ENCODE peak calls at places on chromosomes 1 and 21, in five cellular contexts. One of them, this sample, is unnamed.

GRCh38 chr1:235867903-235868469 is 1.3 kb upstream of the LYST start:
- DNase-seq in upper lobe of left lung: no peak
- DNase-seq in CD8-positive, alpha-beta T cell: no peak
- DNase-seq in MG63: no peak
- DNase-seq in HCT116: no peak
- DNase-seq in this sample: no peak

GRCh38 chr1:11882814-11883538 is 24.2 kb upstream of the NPPB start:
- DNase-seq in upper lobe of left lung: peak; percentile 77
- DNase-seq in CD8-positive, alpha-beta T cell: no peak
- DNase-seq in MG63: no peak
- DNase-seq in HCT116: no peak
- DNase-seq in this sample: peak; percentile 63

GRCh38 chr1:183163311-183163710 is 22.8 kb upstream of the LAMC2 start:
- DNase-seq in upper lobe of left lung: no peak
- DNase-seq in CD8-positive, alpha-beta T cell: no peak
- DNase-seq in MG63: peak; percentile 83
- DNase-seq in HCT116: peak; percentile 80
- DNase-seq in this sample: no peak

GRCh38 chr1:177384461-177384860 is 213.7 kb downstream of the BRINP2 start:
- DNase-seq in upper lobe of left lung: no peak
- DNase-seq in CD8-positive, alpha-beta T cell: no peak
- DNase-seq in MG63: peak; percentile 86
- DNase-seq in HCT116: no peak
- DNase-seq in this sample: no peak

GRCh38 chr1:200226268-200226968 is 183.4 kb downstream of the ZNF281 start:
- DNase-seq in upper lobe of left lung: no peak
- DNase-seq in CD8-positive, alpha-beta T cell: no peak
- DNase-seq in MG63: no peak
- DNase-seq in HCT116: no peak
- DNase-seq in this sample: no peak

GRCh38 chr21:31923756-31924155 is 50.9 kb downstream of the HUNK start:
- DNase-seq in upper lobe of left lung: peak; percentile 51
- DNase-seq in CD8-positive, alpha-beta T cell: no peak
- DNase-seq in MG63: no peak
- DNase-seq in HCT116: no peak
- DNase-seq in this sample: no peak

GRCh38 chr1:26524181-26524580 is 5.4 kb upstream of the RPS6KA1 start:
- DNase-seq in upper lobe of left lung: no peak
- DNase-seq in CD8-positive, alpha-beta T cell: no peak
- DNase-seq in MG63: no peak
- DNase-seq in HCT116: no peak
- DNase-seq in this sample: no peak

GRCh38 chr1:112974646-112975045 is 18.6 kb upstream of the SLC16A1 start:
- DNase-seq in upper lobe of left lung: no peak
- DNase-seq in CD8-positive, alpha-beta T cell: no peak
- DNase-seq in MG63: no peak
- DNase-seq in HCT116: no peak
- DNase-seq in this sample: no peak

GRCh38 chr1:92752719-92753118 is 32.2 kb downstream of the EVI5 start:
- DNase-seq in upper lobe of left lung: no peak
- DNase-seq in CD8-positive, alpha-beta T cell: no peak
- DNase-seq in MG63: no peak
- DNase-seq in HCT116: no peak
- DNase-seq in this sample: no peak

GRCh38 chr1:86992790-86993189 is 78.4 kb downstream of the HS2ST1 start:
- DNase-seq in upper lobe of left lung: no peak
- DNase-seq in CD8-positive, alpha-beta T cell: no peak
- DNase-seq in MG63: no peak
- DNase-seq in HCT116: no peak
- DNase-seq in this sample: peak; percentile 48

GRCh38 chr1:12481928-12482327 is 136.1 kb downstream of the DHRS3 start:
- DNase-seq in upper lobe of left lung: no peak
- DNase-seq in CD8-positive, alpha-beta T cell: no peak
- DNase-seq in MG63: no peak
- DNase-seq in HCT116: no peak
- DNase-seq in this sample: no peak

GRCh38 chr1:173095632-173096031 is 44.9 kb upstream of the TNFSF18 start:
- DNase-seq in upper lobe of left lung: no peak
- DNase-seq in CD8-positive, alpha-beta T cell: no peak
- DNase-seq in MG63: peak; percentile 72
- DNase-seq in HCT116: no peak
- DNase-seq in this sample: no peak

GRCh38 chr1:17561561-17561985 is 22.1 kb downstream of the ARHGEF10L start:
- DNase-seq in upper lobe of left lung: no peak
- DNase-seq in CD8-positive, alpha-beta T cell: no peak
- DNase-seq in MG63: peak; percentile 72
- DNase-seq in HCT116: no peak
- DNase-seq in this sample: no peak

GRCh38 chr1:204123376-204123775 is 28.5 kb downstream of the ETNK2 start:
- DNase-seq in upper lobe of left lung: peak; percentile 13
- DNase-seq in CD8-positive, alpha-beta T cell: no peak
- DNase-seq in MG63: no peak
- DNase-seq in HCT116: no peak
- DNase-seq in this sample: no peak

GRCh38 chr21:31429500-31429899 is 85.4 kb upstream of the TIAM1 start:
- DNase-seq in upper lobe of left lung: no peak
- DNase-seq in CD8-positive, alpha-beta T cell: no peak
- DNase-seq in MG63: no peak
- DNase-seq in HCT116: no peak
- DNase-seq in this sample: no peak

GRCh38 chr1:89271616-89272015 is 1.0 kb downstream of the GBP5 start:
- DNase-seq in upper lobe of left lung: no peak
- DNase-seq in CD8-positive, alpha-beta T cell: no peak
- DNase-seq in MG63: peak; percentile 10
- DNase-seq in HCT116: no peak
- DNase-seq in this sample: no peak

GRCh38 chr1:11929849-11930248 is 3.6 kb upstream of the KIAA2013 start:
- DNase-seq in upper lobe of left lung: no peak
- DNase-seq in CD8-positive, alpha-beta T cell: no peak
- DNase-seq in MG63: peak; percentile 86
- DNase-seq in HCT116: no peak
- DNase-seq in this sample: no peak

GRCh38 chr1:7422561-7422960 is 348.5 kb upstream of the VAMP3 start:
- DNase-seq in upper lobe of left lung: no peak
- DNase-seq in CD8-positive, alpha-beta T cell: no peak
- DNase-seq in MG63: no peak
- DNase-seq in HCT116: no peak
- DNase-seq in this sample: no peak

GRCh38 chr1:961132-961652 is 808 bp downstream of the KLHL17 start:
- DNase-seq in upper lobe of left lung: peak; percentile 87
- DNase-seq in CD8-positive, alpha-beta T cell: no peak
- DNase-seq in MG63: no peak
- DNase-seq in HCT116: no peak
- DNase-seq in this sample: no peak

GRCh38 chr1:960371-961131 is at the start of gene KLHL17:
- DNase-seq in upper lobe of left lung: peak; percentile 97
- DNase-seq in CD8-positive, alpha-beta T cell: peak; percentile 44
- DNase-seq in MG63: peak; percentile 90
- DNase-seq in HCT116: no peak
- DNase-seq in this sample: peak; percentile 86

GRCh38 chr1:962381-963350 is 2.3 kb downstream of the KLHL17 start:
- DNase-seq in upper lobe of left lung: peak; percentile 85
- DNase-seq in CD8-positive, alpha-beta T cell: no peak
- DNase-seq in MG63: no peak
- DNase-seq in HCT116: no peak
- DNase-seq in this sample: no peak

GRCh38 chr1:958823-959729 is at the start of gene NOC2L:
- DNase-seq in upper lobe of left lung: peak; percentile 100
- DNase-seq in CD8-positive, alpha-beta T cell: peak; percentile 96
- DNase-seq in MG63: peak; percentile 90
- DNase-seq in HCT116: no peak
- DNase-seq in this sample: peak; percentile 90

DNA sequence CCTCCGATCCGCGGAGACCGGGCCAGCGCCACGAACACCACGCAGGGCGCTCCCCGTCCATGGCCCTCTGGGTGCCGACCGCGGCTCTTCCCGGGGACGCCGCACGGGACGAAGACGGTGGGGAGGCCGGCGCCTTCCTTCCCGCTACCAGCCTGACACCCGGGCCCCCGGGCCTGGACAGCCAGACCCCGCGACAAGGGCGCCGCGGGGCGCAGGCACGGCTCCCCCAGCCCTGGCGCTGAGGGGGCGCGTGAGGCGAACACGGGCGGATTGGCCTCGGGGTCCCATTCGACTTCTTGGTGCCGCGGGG is 629 bp upstream of the NOC2L start:
- DNase-seq in upper lobe of left lung: peak; percentile 86
- DNase-seq in CD8-positive, alpha-beta T cell: no peak
- DNase-seq in MG63: no peak
- DNase-seq in HCT116: no peak
- DNase-seq in this sample: no peak
- H3K4me3 ChIP-seq in upper lobe of left lung: peak overlapping the region; percentile 84
- H3K4me3 ChIP-seq in CD8-positive, alpha-beta T cell: peak overlapping the region; percentile 99
- H3K4me3 ChIP-seq in MG63: peak overlapping the region; percentile 88
- H3K4me3 ChIP-seq in HCT116: peak overlapping the region; percentile 93
- H3K4me3 ChIP-seq in this sample: peak overlapping the region; percentile 67

GRCh38 chr21:42518216-42518615 is 4.6 kb downstream of the SLC37A1 start:
- DNase-seq in upper lobe of left lung: no peak
- DNase-seq in CD8-positive, alpha-beta T cell: no peak
- DNase-seq in MG63: peak; percentile 77
- DNase-seq in HCT116: peak; percentile 92
- DNase-seq in this sample: no peak
- H3K27me3 ChIP-seq in upper lobe of left lung: no peaks in the 10 kb centered on the region
- H3K27me3 ChIP-seq in CD8-positive, alpha-beta T cell: no peaks in the 10 kb centered on the region
- H3K27me3 ChIP-seq in MG63: no peaks in the 10 kb centered on the region
- H3K27me3 ChIP-seq in HCT116: no peaks in the 10 kb centered on the region
- H3K27me3 ChIP-seq in this sample: no peaks in the 10 kb centered on the region

GRCh38 chr1:237478842-237479241 is 411.9 kb downstream of the ZP4 start:
- DNase-seq in upper lobe of left lung: no peak
- DNase-seq in CD8-positive, alpha-beta T cell: no peak
- DNase-seq in MG63: no peak
- DNase-seq in HCT116: no peak
- DNase-seq in this sample: no peak

GRCh38 chr1:237482777-237483176 is 407.9 kb downstream of the ZP4 start:
- DNase-seq in upper lobe of left lung: no peak
- DNase-seq in CD8-positive, alpha-beta T cell: no peak
- DNase-seq in MG63: no peak
- DNase-seq in HCT116: no peak
- DNase-seq in this sample: no peak

GRCh38 chr1:237473896-237474295 is 416.8 kb downstream of the ZP4 start:
- DNase-seq in upper lobe of left lung: no peak
- DNase-seq in CD8-positive, alpha-beta T cell: no peak
- DNase-seq in MG63: no peak
- DNase-seq in HCT116: no peak
- DNase-seq in this sample: no peak

GRCh38 chr1:237478082-237478481 is 412.6 kb downstream of the ZP4 start:
- DNase-seq in upper lobe of left lung: no peak
- DNase-seq in CD8-positive, alpha-beta T cell: no peak
- DNase-seq in MG63: no peak
- DNase-seq in HCT116: no peak
- DNase-seq in this sample: no peak
- H3K4me3 ChIP-seq in upper lobe of left lung: no peak overlapping the region
- H3K4me3 ChIP-seq in CD8-positive, alpha-beta T cell: no peak overlapping the region
- H3K4me3 ChIP-seq in MG63: no peak overlapping the region
- H3K4me3 ChIP-seq in HCT116: no peak overlapping the region
- H3K4me3 ChIP-seq in this sample: no peak overlapping the region

GRCh38 chr1:156640842-156641706 is 843 bp upstream of the BCAN start:
- DNase-seq in upper lobe of left lung: no peak
- DNase-seq in CD8-positive, alpha-beta T cell: no peak
- DNase-seq in MG63: no peak
- DNase-seq in HCT116: no peak
- DNase-seq in this sample: no peak
- H3K27me3 ChIP-seq in upper lobe of left lung: peaks cover 27% of the 10 kb centered on the region
- H3K27me3 ChIP-seq in CD8-positive, alpha-beta T cell: peaks cover 35% of the 10 kb centered on the region
- H3K27me3 ChIP-seq in MG63: peaks cover 42% of the 10 kb centered on the region
- H3K27me3 ChIP-seq in HCT116: no peaks in the 10 kb centered on the region
- H3K27me3 ChIP-seq in this sample: no peaks in the 10 kb centered on the region

DNA sequence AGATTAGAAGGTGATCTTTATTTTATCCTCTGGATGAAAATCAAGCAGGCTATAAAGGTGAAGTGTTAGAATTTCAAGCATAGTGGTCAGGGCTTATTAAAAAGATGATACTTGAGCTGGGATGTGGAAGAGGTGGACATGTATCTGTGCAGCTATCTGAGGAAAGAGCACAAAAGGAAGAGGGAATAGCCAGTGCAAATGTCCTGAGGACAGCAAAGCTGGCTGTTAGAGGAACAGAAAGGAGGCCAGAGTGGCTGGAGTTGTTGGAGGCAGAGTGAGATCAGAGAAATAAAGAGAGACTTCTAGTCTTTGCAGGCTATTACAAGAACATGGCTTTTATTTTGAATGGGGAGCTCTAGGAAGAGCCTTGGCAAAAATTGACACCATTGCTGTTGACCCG is 4.4 kb upstream of the SERTAD4 start:
- DNase-seq in upper lobe of left lung: no peak
- DNase-seq in CD8-positive, alpha-beta T cell: no peak
- DNase-seq in MG63: no peak
- DNase-seq in HCT116: no peak
- DNase-seq in this sample: no peak
- H3K4me3 ChIP-seq in upper lobe of left lung: no peak overlapping the region
- H3K4me3 ChIP-seq in CD8-positive, alpha-beta T cell: no peak overlapping the region
- H3K4me3 ChIP-seq in MG63: no peak overlapping the region
- H3K4me3 ChIP-seq in HCT116: no peak overlapping the region
- H3K4me3 ChIP-seq in this sample: no peak overlapping the region

DNA sequence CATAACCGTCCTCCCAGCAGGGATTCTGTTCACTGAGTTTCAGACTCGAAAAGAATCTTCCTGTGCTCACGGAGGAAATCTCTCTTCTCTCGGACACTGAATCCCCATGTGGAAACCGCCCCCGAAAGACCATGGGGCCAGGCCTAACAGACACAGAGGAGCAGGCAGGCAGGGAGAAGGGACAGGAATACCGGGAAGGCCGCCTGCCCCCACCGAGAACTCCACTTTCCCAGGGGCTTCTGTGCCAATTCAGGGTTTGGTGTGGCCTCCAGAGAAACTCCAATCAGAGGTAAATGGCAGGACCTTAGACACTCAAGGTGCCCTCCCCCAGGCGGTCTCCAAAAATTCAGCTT is 238.2 kb downstream of the NPHP4 start:
- DNase-seq in upper lobe of left lung: no peak
- DNase-seq in CD8-positive, alpha-beta T cell: no peak
- DNase-seq in MG63: no peak
- DNase-seq in HCT116: no peak
- DNase-seq in this sample: no peak
- H3K27me3 ChIP-seq in upper lobe of left lung: no peaks in the 10 kb centered on the region
- H3K27me3 ChIP-seq in CD8-positive, alpha-beta T cell: no peaks in the 10 kb centered on the region
- H3K27me3 ChIP-seq in MG63: no peaks in the 10 kb centered on the region
- H3K27me3 ChIP-seq in HCT116: no peaks in the 10 kb centered on the region
- H3K27me3 ChIP-seq in this sample: no peaks in the 10 kb centered on the region

DNA sequence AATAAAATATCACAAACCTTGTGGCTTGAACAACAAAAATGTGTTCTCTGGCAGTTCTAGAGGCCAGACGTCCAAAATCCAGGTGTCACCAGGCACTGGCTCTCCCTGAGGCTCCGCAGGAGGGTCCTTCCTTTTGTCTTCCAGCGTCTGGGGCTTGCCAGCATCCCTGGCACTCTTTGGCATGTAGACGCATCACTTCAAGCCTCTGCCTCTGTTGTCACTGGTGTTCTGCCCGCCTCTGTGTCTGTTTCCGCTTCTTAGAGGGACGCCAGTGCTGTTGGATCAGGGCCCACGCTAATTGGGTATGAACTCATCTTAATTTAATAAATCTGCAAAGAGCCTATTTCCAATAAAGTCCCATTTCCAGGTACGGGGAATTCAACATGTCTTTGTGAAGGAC is 273.7 kb upstream of the C1orf174 start:
- DNase-seq in upper lobe of left lung: no peak
- DNase-seq in CD8-positive, alpha-beta T cell: no peak
- DNase-seq in MG63: no peak
- DNase-seq in HCT116: no peak
- DNase-seq in this sample: no peak
- H3K4me3 ChIP-seq in upper lobe of left lung: no peak overlapping the region
- H3K4me3 ChIP-seq in CD8-positive, alpha-beta T cell: no peak overlapping the region
- H3K4me3 ChIP-seq in MG63: no peak overlapping the region
- H3K4me3 ChIP-seq in HCT116: no peak overlapping the region
- H3K4me3 ChIP-seq in this sample: no peak overlapping the region